ENCODE peak calls at places on chromosomes 12 and 14, in eight cellular contexts. Z, D, X, R, U, G, H and V are unnamed samples.

GRCh38 chr12:111728795-111729194 is 37.9 kb upstream of the ALDH2 start:
- DNase-seq in U (no peak), H (no peak), G (no peak), Z (no peak), D (no peak), X (no peak), R (no peak), V (no peak)

GRCh38 chr14:99944241-99944651 is 121.0 kb upstream of the EVL start:
- DNase-seq in D (no peak), G (no peak), Z (no peak), X (no peak), R (peak; percentile 63), U (no peak), H (no peak), V (no peak)

GRCh38 chr14:29928342-29928640 is 644 bp upstream of the PRKD1 start:
- DNase-seq in U (no peak), H (no peak), G (no peak), D (no peak), Z (no peak), X (no peak), R (no peak), V (no peak)

GRCh38 chr12:39975374-39975918 is 130.4 kb downstream of the SLC2A13 start:
- DNase-seq in R (no peak), D (no peak), H (no peak), Z (no peak), U (peak; percentile 34), X (no peak), G (no peak), V (no peak)

GRCh38 chr12:125110641-125111360 is 45.6 kb downstream of the AACS start:
- DNase-seq in G (no peak), U (no peak), X (peak; percentile 54), R (no peak), Z (no peak), D (no peak), H (no peak), V (peak; percentile 23)

GRCh38 chr12:63927511-63927910 is 83.0 kb downstream of the SRGAP1 start:
- DNase-seq in U (no peak), R (no peak), G (no peak), D (no peak), Z (no peak), H (no peak), X (no peak), V (no peak)

GRCh38 chr12:26465419-26466097 is 270.2 kb downstream of the SSPN start:
- DNase-seq in H (no peak), X (no peak), D (no peak), G (no peak), R (no peak), Z (no peak), U (peak; percentile 22), V (no peak)

GRCh38 chr12:18140969-18141368 is 51.0 kb upstream of the RERGL start:
- DNase-seq in R (no peak), X (no peak), H (no peak), U (no peak), G (no peak), D (no peak), Z (no peak), V (no peak)

GRCh38 chr14:89422952-89423345 is 5.9 kb upstream of the FOXN3 start:
- DNase-seq in H (no peak), G (no peak), U (no peak), R (peak; percentile 28), X (no peak), D (no peak), Z (no peak), V (no peak)

GRCh38 chr14:23061995-23062394 is 4.7 kb upstream of the CDH24 start:
- DNase-seq in X (peak; percentile 58), U (peak; percentile 84), Z (no peak), R (peak; percentile 87), G (peak; percentile 78), H (peak; percentile 93), D (peak; percentile 71), V (no peak)

GRCh38 chr12:88334271-88334670 is 192.2 kb downstream of the TMTC3 start:
- DNase-seq in Z (peak; percentile 21), H (no peak), R (peak; percentile 71), X (peak; percentile 19), G (peak; percentile 24), U (no peak), D (no peak), V (no peak)

GRCh38 chr12:7638064-7638763 is 27.5 kb downstream of the APOBEC1 start:
- DNase-seq in U (no peak), D (no peak), X (no peak), R (no peak), G (no peak), H (no peak), Z (no peak), V (peak; percentile 62)

GRCh38 chr14:77372304-77372841 is 4.5 kb downstream of the TMED8 start:
- DNase-seq in U (no peak), R (no peak), Z (no peak), D (peak; percentile 5), G (no peak), X (no peak), H (no peak), V (no peak)

GRCh38 chr12:77761286-77761685 is 69.4 kb upstream of the NAV3 start:
- DNase-seq in Z (no peak), X (no peak), H (no peak), D (no peak), U (no peak), G (no peak), R (no peak), V (no peak)

GRCh38 chr14:90426663-90427062 is 29.8 kb downstream of the CALM1 start:
- DNase-seq in D (peak; percentile 66), H (peak; percentile 60), U (no peak), R (peak; percentile 79), Z (no peak), X (peak; percentile 21), G (no peak), V (no peak)

GRCh38 chr12:42447371-42447786 is 121.4 kb downstream of the PPHLN1 start:
- DNase-seq in X (no peak), D (peak; percentile 20), U (no peak), R (no peak), H (no peak), G (no peak), Z (no peak), V (no peak)

GRCh38 chr14:86790408-86791364 is 1202.3 kb downstream of the GALC start:
- DNase-seq in H (no peak), D (no peak), R (no peak), U (no peak), G (no peak), X (no peak), Z (no peak), V (peak; percentile 43)

GRCh38 chr14:88470542-88471440 is 84.0 kb downstream of the PTPN21 start:
- DNase-seq in U (no peak), D (no peak), G (no peak), H (no peak), Z (no peak), X (no peak), R (no peak), V (no peak)

GRCh38 chr14:44897844-44898151 is 63.9 kb downstream of the KLHL28 start:
- DNase-seq in X (no peak), U (no peak), D (no peak), H (no peak), R (no peak), Z (no peak), G (no peak), V (no peak)
- TF ChIP-seq POLR2A in X (no peak), U (no peak), D (no peak), H (no peak), R (no peak), Z (no peak), G (no peak), V (peak; percentile 39)

DNA sequence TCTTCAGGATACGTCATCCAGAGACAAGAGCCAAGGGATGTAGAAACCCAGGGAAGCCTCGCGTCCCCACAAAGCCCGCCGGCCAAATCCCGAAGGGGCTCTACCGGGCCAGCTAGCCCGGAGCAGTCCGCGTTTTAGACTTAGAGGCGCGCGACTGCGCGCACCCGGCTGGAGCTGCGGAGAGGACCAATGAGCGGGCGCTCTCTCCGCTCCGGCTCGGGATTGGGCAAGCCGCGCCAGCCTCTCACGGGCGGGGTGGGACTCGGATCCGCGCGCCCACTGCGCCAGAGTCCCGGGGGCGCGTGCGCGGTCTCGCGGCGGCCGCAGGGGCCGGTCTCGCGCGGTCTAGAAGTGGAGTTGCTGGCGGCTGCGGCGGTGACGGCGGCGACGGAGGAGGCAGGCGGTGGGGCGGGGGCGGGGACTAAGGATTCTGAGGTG is 238 bp upstream of the PALS1 start:
- DNase-seq in R (peak; percentile 98), U (peak; percentile 96), X (peak; percentile 97), G (peak; percentile 94), Z (peak; percentile 92), H (peak; percentile 97), D (peak; percentile 98), V (peak; percentile 96)
- TF ChIP-seq POLR2A in R (peak; percentile 60), U (peak; percentile 28), X (peak; percentile 76), G (no peak), Z (peak; percentile 64), H (peak; percentile 32), D (peak; percentile 77), V (peak; percentile 40)

DNA sequence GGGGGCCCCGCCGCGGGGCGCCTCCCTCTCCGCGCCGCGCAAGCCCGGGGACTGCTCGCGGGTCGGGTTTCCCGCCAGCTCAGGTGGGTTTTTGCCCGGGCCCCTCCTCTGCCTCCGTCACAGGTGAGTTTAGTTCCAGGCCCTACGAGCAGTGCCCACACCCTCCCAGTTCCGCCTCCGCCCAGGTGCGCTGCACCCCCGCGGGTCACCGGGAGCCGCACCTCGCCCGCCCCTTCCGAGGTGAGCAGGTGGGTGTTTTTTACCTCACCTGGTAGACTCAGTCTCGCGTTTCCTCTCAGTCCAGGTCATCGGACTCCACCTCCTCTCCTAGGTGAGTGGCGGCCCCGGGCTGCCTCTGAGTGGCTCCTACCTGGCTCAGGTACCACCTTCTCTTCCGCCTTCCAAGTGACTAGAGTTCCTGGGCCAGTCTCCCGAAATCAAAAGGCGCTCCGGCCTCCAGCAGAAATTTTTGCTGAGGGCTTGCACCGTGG is at the start of gene TMEM30B:
- DNase-seq in R (no peak), G (peak; percentile 92), U (no peak), X (peak; percentile 92), H (no peak), D (peak; percentile 94), Z (no peak), V (no peak)
- TF ChIP-seq POLR2A in R (peak; percentile 67), G (peak; percentile 61), U (no peak), X (peak; percentile 80), H (no peak), D (peak; percentile 54), Z (no peak), V (no peak)

GRCh38 chr12:132544173-132544468 is 54.2 kb downstream of the FBRSL1 start:
- DNase-seq in U (no peak), Z (no peak), H (no peak), X (no peak), R (no peak), G (no peak), D (peak; percentile 93), V (no peak)

GRCh38 chr12:132545183-132545953 is 55.4 kb downstream of the FBRSL1 start:
- DNase-seq in X (no peak), U (no peak), H (no peak), G (no peak), D (no peak), Z (no peak), R (no peak), V (no peak)

GRCh38 chr12:132541996-132542395 is 52.0 kb downstream of the FBRSL1 start:
- DNase-seq in X (no peak), U (no peak), Z (no peak), D (no peak), G (no peak), R (no peak), H (no peak), V (no peak)

GRCh38 chr12:132544498-132544897 is 54.5 kb downstream of the FBRSL1 start:
- DNase-seq in Z (no peak), D (no peak), H (no peak), R (no peak), G (no peak), X (no peak), U (no peak), V (no peak)

GRCh38 chr12:132543298-132544172 is 53.6 kb downstream of the FBRSL1 start:
- DNase-seq in D (no peak), H (no peak), G (no peak), R (no peak), X (no peak), Z (no peak), U (no peak), V (no peak)
- TF ChIP-seq POLR2A in D (no peak), H (no peak), G (no peak), R (no peak), X (no peak), Z (no peak), U (no peak), V (no peak)